ENCODE peak calls at places on chromosomes 4 and X, in four cellular contexts. G is body of pancreas, O is pancreas, H is vagina. L is an unnamed sample. For H3K4me1, the result is how much of the 10 kb centered on the place peaks cover.

GRCh38 chr4:8316911-8317351 is 47.4 kb downstream of the HTRA3 start:
- DNase-seq in H (peak), G (peak), O (no peak), L (peak)

GRCh38 chr4:128305942-128306341 is 18.3 kb upstream of the PGRMC2 start:
- DNase-seq in O (no peak), G (no peak), H (no peak), L (no peak)

GRCh38 chrX:48580662-48581061 is 6.4 kb downstream of the RBM3 start:
- DNase-seq in G (no peak), H (no peak), O (no peak), L (no peak)

GRCh38 chr4:158255727-158256324 is 45.5 kb downstream of the TMEM144 start:
- DNase-seq in H (no peak), G (no peak), O (no peak), L (no peak)

GRCh38 chr4:8311096-8312068 is 41.8 kb downstream of the HTRA3 start:
- DNase-seq in H (no peak), O (no peak), G (no peak), L (peak)

GRCh38 chr4:188439641-188440311 is 300.5 kb downstream of the TRIML1 start:
- DNase-seq in O (peak), H (no peak), G (peak), L (no peak)

GRCh38 chr4:52477191-52477590 is 181.9 kb downstream of the USP46 start:
- DNase-seq in G (no peak), O (no peak), H (no peak), L (no peak)

GRCh38 chr4:52019941-52020657 is at the start of gene LRRC66:
- DNase-seq in H (no peak), G (no peak), O (no peak), L (no peak)

GRCh38 chrX:113514906-113515305 is 674.3 kb upstream of the AMOT start:
- DNase-seq in H (no peak), G (no peak), O (no peak), L (no peak)

GRCh38 chr4:52173470-52174055 is 122.5 kb downstream of the SPATA18 start:
- DNase-seq in H (no peak), G (no peak), O (no peak), L (no peak)

GRCh38 chr4:77564231-77564630 is 41.4 kb upstream of the CXCL13 start:
- DNase-seq in G (peak), O (no peak), H (no peak), L (no peak)

GRCh38 chr4:22473268-22473667 is 42.6 kb downstream of the ADGRA3 start:
- DNase-seq in O (no peak), G (no peak), H (no peak), L (no peak)

GRCh38 chrX:148043456-148043855 is 62.3 kb downstream of the FMR1NB start:
- DNase-seq in O (no peak), G (no peak), H (no peak), L (no peak)

GRCh38 chr4:101334963-101335572 is 12.3 kb downstream of the PPP3CA start:
- DNase-seq in H (no peak), G (no peak), O (no peak), L (no peak)

GRCh38 chr4:44162538-44163270 is 285.9 kb downstream of the KCTD8 start:
- DNase-seq in O (no peak), G (no peak), H (no peak), L (no peak)

GRCh38 chrX:117510453-117510852 is 606.2 kb downstream of the KLHL13 start:
- DNase-seq in O (no peak), G (no peak), H (no peak), L (no peak)

GRCh38 chrX:153782871-153783270 is 2.0 kb downstream of the SRPK3 start:
- DNase-seq in H (no peak), O (no peak), G (no peak), L (no peak)

GRCh38 chr4:153520871-153521329 is 54.7 kb downstream of the TMEM131L start:
- DNase-seq in G (no peak), H (no peak), O (no peak), L (no peak)
- H3K4me1 ChIP-seq in G (half or more), H (under half), O (half or more), L (under half)

GRCh38 chr4:87428979-87429378 is 6.6 kb downstream of the NUDT9 start:
- DNase-seq in G (no peak), O (no peak), H (no peak), L (no peak)

GRCh38 chr4:87426865-87427517 is 4.6 kb downstream of the NUDT9 start:
- DNase-seq in G (no peak), H (no peak), O (no peak), L (no peak)

GRCh38 chr4:87427518-87427868 is 5.1 kb downstream of the NUDT9 start:
- DNase-seq in O (no peak), G (no peak), H (no peak), L (no peak)

GRCh38 chr4:87433342-87433741 is 11.0 kb downstream of the NUDT9 start:
- DNase-seq in G (no peak), H (no peak), O (no peak), L (no peak)

DNA sequence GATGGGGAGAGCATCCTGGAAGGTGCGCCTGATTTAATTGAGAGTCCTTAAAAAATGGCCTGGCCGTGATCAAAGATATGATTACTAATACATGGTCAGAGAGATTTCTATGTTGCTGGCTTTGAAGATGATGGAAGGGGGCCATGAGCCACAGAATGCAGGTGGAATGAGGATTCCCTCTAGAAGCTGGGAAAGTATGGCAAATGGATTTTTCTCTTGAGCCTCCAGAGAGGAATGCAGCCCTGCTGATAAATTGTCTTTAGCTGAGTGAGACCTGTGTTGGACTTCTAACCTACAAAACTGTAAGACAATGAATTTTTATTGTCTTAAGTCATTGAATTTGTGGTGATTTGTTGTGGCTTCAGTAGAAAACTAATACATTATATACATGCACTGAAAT is 7.7 kb downstream of the NUDT9 start:
- DNase-seq in G (no peak), O (no peak), H (no peak), L (no peak)
- H3K27ac ChIP-seq in G (no peak), O (no peak), H (no peak), L (no peak)

GRCh38 chr4:97720869-97721432 is 422.3 kb downstream of the STPG2 start:
- DNase-seq in O (no peak), H (no peak), G (no peak), L (no peak)
- TF ChIP-seq CTCF in O (no peak), H (no peak), G (peak), L (no peak)

DNA sequence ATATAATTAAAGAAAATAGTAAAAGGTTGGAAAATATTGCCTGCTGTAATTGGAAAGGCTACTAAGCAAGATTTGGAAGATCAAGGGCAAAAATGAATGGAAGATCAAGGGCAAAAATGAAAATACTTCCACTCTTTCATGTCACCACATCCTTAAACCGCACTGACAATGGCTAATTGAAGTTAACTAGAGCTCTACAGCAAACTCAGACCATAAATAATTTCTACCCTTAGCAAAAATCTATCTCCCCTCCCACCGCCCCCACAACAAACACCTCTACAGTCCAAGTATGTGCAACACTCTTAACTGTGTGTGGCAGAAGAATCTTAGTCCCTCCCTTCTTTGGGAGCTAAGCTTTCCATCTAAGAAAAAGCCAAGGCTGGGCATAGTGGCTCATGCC is 27.1 kb downstream of the ATP11C start:
- DNase-seq in G (no peak), O (no peak), H (no peak), L (no peak)
- H3K4me1 ChIP-seq in G (under half), O (under half), H (under half), L (under half)

GRCh38 chrX:107658660-107659059 is 30.4 kb downstream of the PRPS1 start:
- DNase-seq in O (no peak), H (no peak), G (no peak), L (no peak)

GRCh38 chrX:107659768-107660167 is 31.5 kb downstream of the PRPS1 start:
- DNase-seq in G (no peak), O (no peak), H (no peak), L (no peak)

GRCh38 chrX:107659286-107659685 is 31.0 kb downstream of the PRPS1 start:
- DNase-seq in H (no peak), O (no peak), G (no peak), L (no peak)

GRCh38 chrX:107656965-107657364 is 28.7 kb downstream of the PRPS1 start:
- DNase-seq in O (no peak), G (no peak), H (no peak), L (no peak)

DNA sequence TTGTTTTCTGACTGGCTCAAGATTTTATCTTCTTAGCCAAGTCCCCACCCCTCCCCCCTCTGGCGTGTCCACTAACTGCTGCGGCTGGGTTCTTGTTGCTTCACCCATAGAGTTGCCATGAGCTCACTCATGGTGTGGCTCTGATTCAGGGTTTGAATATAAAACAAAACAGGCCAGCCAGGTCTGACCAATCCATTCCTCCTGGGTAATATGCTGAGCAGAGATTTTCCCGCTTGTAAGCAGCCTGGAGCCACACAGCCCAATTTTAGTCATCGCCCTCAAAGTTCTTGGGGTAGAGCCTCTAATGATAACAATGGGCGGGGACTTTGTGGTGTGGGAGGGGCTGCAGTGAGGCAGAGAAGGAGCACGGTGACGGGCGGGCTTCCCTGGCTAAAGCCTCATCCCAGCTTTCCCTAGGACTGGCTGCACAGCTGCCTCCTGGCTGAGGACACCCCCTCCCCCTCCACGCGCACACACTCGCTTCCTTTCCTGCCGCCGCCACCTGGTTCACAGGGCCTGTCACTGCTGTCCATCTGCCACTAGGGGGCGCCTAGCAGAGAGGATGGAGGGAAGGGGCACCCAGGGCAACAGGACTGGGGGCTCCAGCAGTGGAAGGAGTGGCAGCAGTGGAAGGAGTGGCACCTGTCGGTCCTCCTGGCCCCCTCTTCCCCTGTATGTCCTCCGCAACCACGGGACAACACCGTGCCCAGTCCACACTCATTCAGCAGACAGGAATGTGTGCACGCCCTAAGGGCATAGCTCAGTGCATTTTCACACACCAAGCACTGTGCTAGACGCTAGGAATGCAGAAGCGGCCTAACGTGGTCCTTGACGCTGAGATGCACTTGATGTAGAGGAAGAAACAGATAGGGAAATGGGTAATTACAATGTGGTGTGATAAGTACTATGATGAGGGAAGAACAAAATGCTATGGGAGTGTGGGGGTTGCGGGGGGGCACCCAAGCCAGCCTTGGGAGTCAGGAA is 26.8 kb downstream of the PRPS1 start:
- DNase-seq in G (peak), H (no peak), O (peak), L (peak)
- H3K27ac ChIP-seq in G (no peak), H (peak), O (no peak), L (peak)

GRCh38 chr4:26162095-26162494 is 158.7 kb upstream of the RBPJ start:
- DNase-seq in G (no peak), H (no peak), O (no peak), L (no peak)

GRCh38 chr4:26163425-26164362 is 157.1 kb upstream of the RBPJ start:
- DNase-seq in G (no peak), O (no peak), H (no peak), L (no peak)

GRCh38 chr4:26157541-26157940 is 163.3 kb upstream of the RBPJ start:
- DNase-seq in G (no peak), H (no peak), O (no peak), L (no peak)

GRCh38 chr4:26161030-26161824 is 159.6 kb upstream of the RBPJ start:
- DNase-seq in O (no peak), G (no peak), H (no peak), L (no peak)
- TF ChIP-seq CTCF in O (no peak), G (peak), H (no peak), L (no peak)

GRCh38 chr4:99824070-99824599 is 7.5 kb downstream of the DAPP1 start:
- DNase-seq in H (no peak), O (no peak), G (no peak), L (no peak)
- H3K4me1 ChIP-seq in H (under half), O (under half), G (under half), L (under half)

GRCh38 chr4:76306882-76307669 is 543 bp downstream of the STBD1 start:
- DNase-seq in G (peak), H (no peak), O (peak), L (no peak)

GRCh38 chr4:76302856-76303438 is 3.6 kb upstream of the STBD1 start:
- DNase-seq in O (no peak), H (no peak), G (no peak), L (no peak)

GRCh38 chr4:76307670-76308014 is 1.1 kb downstream of the STBD1 start:
- DNase-seq in G (peak), O (peak), H (no peak), L (no peak)

GRCh38 chr4:76305971-76306881 is at the start of gene STBD1:
- DNase-seq in H (no peak), O (peak), G (peak), L (peak)

DNA sequence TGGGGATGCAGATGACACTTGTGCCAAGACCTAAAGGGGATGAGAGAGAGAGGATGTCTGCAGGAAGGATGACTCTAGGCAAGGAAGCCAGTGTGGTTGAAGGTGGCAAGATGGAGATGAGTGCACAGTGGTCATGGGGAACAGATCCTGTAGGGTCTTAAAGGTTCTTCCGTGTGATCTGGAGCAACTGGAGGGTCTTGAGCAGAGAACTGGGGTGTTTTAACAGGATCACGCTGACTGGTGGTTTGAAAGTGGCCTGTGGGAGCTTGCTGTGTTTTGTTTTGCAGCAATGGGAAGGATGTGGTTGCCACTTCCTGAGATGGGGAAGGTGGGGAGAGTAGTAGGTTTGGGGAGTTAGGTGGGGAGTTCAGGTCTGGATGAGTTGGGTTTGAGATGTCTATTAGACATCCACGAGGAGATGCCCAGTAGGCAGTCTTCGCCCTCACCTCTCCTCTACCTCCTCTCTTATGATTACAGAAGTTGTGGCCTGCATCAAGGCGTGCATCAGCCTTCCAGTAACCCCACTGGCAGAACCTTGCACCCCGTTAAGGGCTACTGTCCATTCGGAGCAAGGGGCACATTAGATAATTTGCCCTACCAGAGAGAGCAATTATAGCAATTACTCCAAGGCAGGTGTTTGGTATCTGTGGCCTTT is 1.4 kb upstream of the STBD1 start:
- DNase-seq in G (no peak), H (no peak), O (no peak), L (no peak)
- H3K27ac ChIP-seq in G (no peak), H (peak), O (no peak), L (peak)